ENCODE peak calls at places on chromosomes 2 and 18, in seven cellular contexts. C is heart left ventricle, J is pancreas, Z is K562, K is Caco-2, N is left lung, Q is GM06990. V is an unnamed sample. For H3K27me3, the result is how much of the 10 kb centered on the place peaks cover.

GRCh38 chr2:226794751-226795171 is 4.9 kb downstream of the IRS1 start:
- DNase-seq in J (no peak), N (peak), C (peak), K (no peak), Q (no peak), Z (no peak), V (no peak)

GRCh38 chr2:85920810-85921545 is 32.2 kb upstream of the ST3GAL5 start:
- DNase-seq in J (no peak), K (peak), Q (no peak), C (peak), Z (peak), N (no peak), V (no peak)

GRCh38 chr2:109647636-109648035 is 33.5 kb downstream of the SOWAHC start:
- DNase-seq in J (no peak), Z (no peak), N (no peak), K (no peak), C (no peak), Q (no peak), V (no peak)

GRCh38 chr2:224958873-224959272 is 83.4 kb downstream of the DOCK10 start:
- DNase-seq in Q (no peak), J (no peak), N (no peak), K (no peak), Z (no peak), C (no peak), V (no peak)

GRCh38 chr2:179344970-179345369 is 80.3 kb upstream of the SESTD1 start:
- DNase-seq in Q (no peak), C (no peak), Z (no peak), K (no peak), N (no peak), J (no peak), V (no peak)

GRCh38 chr18:21452808-21453511 is 147.5 kb downstream of the ESCO1 start:
- DNase-seq in Q (no peak), C (no peak), N (no peak), K (no peak), J (no peak), Z (no peak), V (no peak)

GRCh38 chr18:45730832-45731545 is 7.0 kb downstream of the SLC14A1 start:
- DNase-seq in Q (no peak), C (no peak), Z (no peak), K (no peak), J (no peak), N (no peak), V (no peak)

GRCh38 chr2:176574415-176575236 is 305.4 kb downstream of the MTX2 start:
- DNase-seq in J (no peak), Z (no peak), K (no peak), Q (no peak), N (no peak), C (no peak), V (no peak)

GRCh38 chr2:176492583-176492982 is 223.3 kb downstream of the MTX2 start:
- DNase-seq in N (no peak), C (no peak), Q (no peak), K (no peak), Z (no peak), J (no peak), V (no peak)

GRCh38 chr2:174553811-174554493 is 43.7 kb downstream of the WIPF1 start:
- DNase-seq in N (no peak), Z (no peak), Q (peak), K (no peak), C (no peak), J (no peak), V (no peak)

GRCh38 chr2:224442092-224442999 is 40.4 kb upstream of the FAM124B start:
- DNase-seq in N (peak), Q (no peak), J (peak), C (peak), Z (no peak), K (no peak), V (no peak)

GRCh38 chr2:20638014-20638413 is 12.9 kb downstream of the HS1BP3 start:
- DNase-seq in K (no peak), Q (no peak), Z (no peak), C (peak), J (no peak), N (peak), V (no peak)

GRCh38 chr2:190121971-190122370 is 59.4 kb upstream of the MSTN start:
- DNase-seq in Z (peak), C (no peak), J (no peak), K (peak), N (no peak), Q (peak), V (no peak)

GRCh38 chr2:84970956-84971798 is at the start of gene KCMF1:
- DNase-seq in Q (peak), Z (peak), C (peak), K (peak), J (peak), N (peak), V (peak)

GRCh38 chr2:232668805-232669444 is 28.2 kb upstream of the GIGYF2 start:
- DNase-seq in J (no peak), Q (no peak), N (no peak), Z (peak), C (peak), K (peak), V (no peak)

GRCh38 chr2:44941551-44942234 is at the start of gene SIX3:
- DNase-seq in Z (no peak), K (peak), Q (peak), J (no peak), N (no peak), C (no peak), V (no peak)

DNA sequence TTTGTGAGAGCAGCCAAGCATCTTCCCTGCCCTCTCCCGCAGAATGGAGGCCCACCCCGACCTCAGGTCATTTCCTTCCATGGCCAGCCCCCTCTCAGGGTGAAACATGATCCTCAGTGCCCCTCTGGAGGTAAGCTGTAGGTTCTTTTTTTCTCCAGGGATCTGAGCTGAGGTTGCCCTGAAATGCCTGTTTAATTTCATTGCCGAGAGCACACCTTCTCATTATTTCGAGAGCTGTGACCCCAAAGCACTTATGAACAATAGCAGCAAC is 122.6 kb upstream of the LGALSL start:
- DNase-seq in J (no peak), Z (no peak), K (no peak), N (no peak), C (no peak), Q (no peak), V (no peak)
- H3K27me3 ChIP-seq in J (under half), Z (under half), K (under half), N (under half), C (under half), Q (under half), V (under half)

DNA sequence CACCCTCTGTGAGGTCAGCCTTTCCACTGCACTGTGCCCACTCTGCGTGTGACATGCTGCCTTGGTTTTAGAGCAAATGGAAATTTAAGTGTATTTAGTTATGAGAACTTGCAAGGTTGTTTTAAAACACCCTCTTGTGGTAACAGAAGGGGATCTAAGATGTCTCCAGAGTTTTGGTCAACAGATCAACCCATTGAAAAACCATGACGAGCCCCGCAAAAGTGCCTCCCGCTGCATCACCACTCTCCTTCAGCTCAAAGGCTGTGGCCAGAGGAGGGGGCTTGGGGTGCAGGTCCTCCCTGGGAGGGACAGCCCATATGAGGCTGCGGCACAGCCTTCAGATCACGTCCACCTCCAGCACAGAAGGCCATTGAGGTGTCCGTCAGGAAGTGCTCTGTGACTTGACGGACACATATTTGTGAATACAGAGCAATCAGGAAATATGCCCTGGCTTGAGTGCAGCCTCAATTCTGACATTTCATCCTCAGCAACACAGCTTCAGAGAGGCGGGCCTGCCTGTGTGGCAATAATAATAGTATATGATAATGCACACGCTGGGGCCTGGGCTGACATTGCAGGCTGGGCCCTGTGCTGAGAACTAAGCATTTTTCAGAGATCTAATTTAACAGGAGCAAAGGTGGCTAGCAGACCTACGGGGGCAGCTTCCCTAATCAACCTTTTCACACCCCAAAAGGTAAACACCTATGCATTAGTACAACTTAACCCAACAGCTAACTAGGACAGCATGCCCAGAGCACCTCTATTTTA is 213.9 kb downstream of the ANAPC1 start:
- DNase-seq in J (no peak), Z (no peak), Q (no peak), C (no peak), K (no peak), N (no peak), V (no peak)
- TF ChIP-seq CTCF in J (no peak), Z (no peak), Q (no peak), C (no peak), K (no peak), N (no peak), V (no peak)

GRCh38 chr2:48529189-48529588 is 765 bp upstream of the STON1 start:
- DNase-seq in Z (no peak), C (no peak), Q (no peak), N (no peak), K (no peak), J (no peak), V (no peak)
- H3K4me3 ChIP-seq in Z (no peak), C (no peak), Q (no peak), N (no peak), K (no peak), J (no peak), V (no peak)

DNA sequence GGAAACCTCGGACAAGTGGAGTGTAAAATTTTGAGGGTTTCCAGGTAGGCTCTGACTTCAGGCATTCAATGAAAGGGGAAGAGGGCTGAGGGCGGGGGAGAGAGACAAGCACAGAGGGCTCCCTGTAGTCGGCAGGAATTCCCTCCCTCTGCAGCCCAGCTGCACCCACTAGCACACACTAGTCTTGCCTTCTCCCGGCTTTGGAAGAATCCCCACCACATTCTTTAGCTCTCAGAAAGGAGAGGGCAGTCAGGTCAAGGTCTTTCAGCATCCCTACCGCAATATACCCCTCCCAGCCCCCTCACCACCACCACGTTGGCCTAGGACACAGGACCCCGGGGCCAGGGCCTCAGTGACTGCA is 9.7 kb upstream of the SATB2 start:
- DNase-seq in C (no peak), Z (no peak), Q (no peak), J (no peak), K (no peak), N (no peak), V (no peak)
- H3K27me3 ChIP-seq in C (half or more), Z (under half), Q (under half), J (under half), K (under half), N (half or more), V (half or more)